ENCODE peak calls at places on chromosomes 3 and 15, in five cellular contexts. U is HFFc6, P is bronchial epithelial cell, E is DND-41, W is epithelial cell of esophagus. H is an unnamed sample.

GRCh38 chr15:88769161-88769971 is 33.9 kb upstream of the ACAN start:
- DNase-seq in P (no peak), E (no peak), W (peak), U (no peak), H (no peak)

GRCh38 chr3:185537369-185537970 is 14.9 kb downstream of the LIPH start:
- DNase-seq in E (peak), P (peak), W (peak), U (peak), H (no peak)

GRCh38 chr3:10551821-10552630 is 46.6 kb upstream of the ATP2B2 start:
- DNase-seq in P (peak), E (peak), U (no peak), W (peak), H (no peak)

GRCh38 chr3:97680696-97681095 is 83.9 kb upstream of the ARL6 start:
- DNase-seq in P (no peak), E (no peak), W (no peak), U (no peak), H (no peak)

GRCh38 chr3:3119393-3119851 is 7.3 kb upstream of the TRNT1 start:
- DNase-seq in E (no peak), P (no peak), U (no peak), W (no peak), H (no peak)

GRCh38 chr15:29925227-29926082 is 103.2 kb upstream of the TJP1 start:
- DNase-seq in U (peak), W (peak), P (peak), E (peak), H (no peak)

GRCh38 chr15:35305906-35306305 is 220.8 kb upstream of the NANOGP8 start:
- DNase-seq in U (peak), E (no peak), W (peak), P (peak), H (no peak)

GRCh38 chr3:57006949-57007419 is 53.5 kb upstream of the SPATA12 start:
- DNase-seq in U (no peak), P (peak), W (peak), E (no peak), H (no peak)

GRCh38 chr3:109278141-109278540 is 38.2 kb downstream of the DPPA2 start:
- DNase-seq in P (no peak), W (no peak), E (no peak), U (no peak), H (no peak)

GRCh38 chr3:192933779-192934456 is 16.3 kb upstream of the MB21D2 start:
- DNase-seq in P (peak), E (no peak), W (peak), U (peak), H (no peak)
- TF ChIP-seq CTCF in P (no peak), E (no peak), W (no peak), U (no peak), H (no peak)

GRCh38 chr3:52931328-52931727 is 34.0 kb upstream of the STIMATE start:
- DNase-seq in E (no peak), P (no peak), W (no peak), U (no peak), H (no peak)

GRCh38 chr3:52934626-52935530 is 37.5 kb upstream of the STIMATE start:
- DNase-seq in E (peak), P (peak), U (peak), W (peak), H (no peak)

GRCh38 chr3:52926556-52926955 is 29.2 kb upstream of the STIMATE start:
- DNase-seq in U (no peak), E (no peak), P (no peak), W (no peak), H (no peak)

GRCh38 chr3:52930748-52931147 is 33.4 kb upstream of the STIMATE start:
- DNase-seq in E (no peak), P (no peak), W (no peak), U (no peak), H (no peak)

DNA sequence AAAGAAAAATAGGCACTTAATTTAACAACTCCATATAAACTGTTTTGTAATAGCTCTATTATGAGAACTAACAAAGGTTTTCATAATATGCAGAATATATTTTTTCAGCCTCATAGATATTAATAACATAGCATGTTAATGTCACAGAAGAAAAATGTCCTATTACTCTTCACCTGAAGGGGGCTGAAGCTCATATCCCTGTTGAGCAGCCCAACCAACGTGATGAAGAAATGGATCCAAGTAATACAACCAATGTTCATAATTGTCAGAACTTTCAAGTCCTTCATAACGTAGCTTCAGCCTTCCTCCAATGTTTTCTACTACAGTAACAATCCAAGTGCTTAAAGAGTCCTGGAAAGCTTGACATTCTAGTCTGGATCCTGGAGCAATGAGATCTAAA is 34.5 kb upstream of the STIMATE start:
- DNase-seq in E (no peak), P (no peak), U (no peak), W (no peak), H (no peak)
- TF ChIP-seq CTCF in E (peak), P (no peak), U (peak), W (no peak), H (peak)

DNA sequence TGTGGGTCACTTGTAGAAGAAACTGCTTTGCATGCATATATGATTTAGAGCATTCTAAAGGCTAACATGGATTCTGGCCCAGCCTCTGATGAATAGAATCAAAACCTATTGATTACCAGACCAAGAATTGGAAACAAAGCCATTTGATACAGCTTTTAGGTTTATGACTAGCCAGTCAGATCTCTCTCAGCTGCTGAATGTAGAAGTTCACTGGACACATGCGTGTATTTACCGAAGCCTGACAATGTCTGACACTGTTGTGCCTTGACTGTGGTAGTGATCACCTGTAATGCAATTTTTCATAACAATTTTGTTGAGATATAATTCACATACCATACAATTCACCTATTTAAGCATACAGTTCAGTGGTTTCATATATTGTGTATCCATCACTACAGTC is 122.0 kb downstream of the FNDC3B start:
- DNase-seq in E (no peak), U (no peak), W (no peak), P (no peak), H (no peak)
- TF ChIP-seq CTCF in E (no peak), U (no peak), W (no peak), P (no peak), H (no peak)

GRCh38 chr3:160928183-160928718 is 172.2 kb downstream of the PPM1L start:
- DNase-seq in P (no peak), E (no peak), W (peak), U (no peak), H (no peak)
- TF ChIP-seq CTCF in P (no peak), E (peak), W (peak), U (no peak), H (peak)

GRCh38 chr3:23805228-23805880 is 401 bp upstream of the UBE2E1 start:
- DNase-seq in E (no peak), U (no peak), P (no peak), W (no peak), H (no peak)
- TF ChIP-seq CTCF in E (no peak), U (no peak), P (no peak), W (no peak), H (peak)

GRCh38 chr3:60742606-60743145 is 508.6 kb downstream of the FHIT start:
- DNase-seq in P (peak), U (peak), W (peak), E (no peak), H (no peak)
- TF ChIP-seq CTCF in P (no peak), U (peak), W (no peak), E (no peak), H (peak)

GRCh38 chr3:170221924-170222646 is at the start of gene PRKCI:
- DNase-seq in E (peak), P (peak), U (peak), W (peak), H (peak)
- TF ChIP-seq CTCF in E (no peak), P (no peak), U (no peak), W (no peak), H (no peak)

GRCh38 chr3:72977060-72977459 is 19.6 kb upstream of the PPP4R2 start:
- DNase-seq in U (no peak), W (peak), E (no peak), P (peak), H (no peak)
- TF ChIP-seq CTCF in U (peak), W (no peak), E (peak), P (no peak), H (peak)

GRCh38 chr15:44066211-44066827 is 128.8 kb downstream of the FRMD5 start:
- DNase-seq in E (peak), P (peak), U (peak), W (peak), H (no peak)
- TF ChIP-seq CTCF in E (peak), P (peak), U (peak), W (peak), H (peak)